ENCODE peak calls at places on chromosomes 6 and 20, in six cellular contexts. One of them, this sample, is unnamed.
A peak's percentile ranks its signal among the peaks of the same experiment; 100 is the strongest.

GRCh38 chr6:52074155-52074554 is 13.3 kb downstream of the PKHD1 start:
- DNase-seq in GM03348: no peak
- DNase-seq in mesenchymal stem cell: no peak
- DNase-seq in stomach: no peak
- DNase-seq in fibroblast of lung: no peak
- DNase-seq in EL: no peak
- DNase-seq in this sample: no peak

GRCh38 chr6:108896111-108896661 is 48.0 kb downstream of the ARMC2 start:
- DNase-seq in fibroblast of lung: peak; percentile 92
- DNase-seq in EL: peak; percentile 76
- DNase-seq in stomach: no peak
- DNase-seq in GM03348: peak; percentile 75
- DNase-seq in mesenchymal stem cell: peak; percentile 91
- DNase-seq in this sample: no peak

GRCh38 chr6:109441069-109441816 is 719 bp downstream of the SMPD2 start:
- DNase-seq in mesenchymal stem cell: peak; percentile 85
- DNase-seq in GM03348: peak; percentile 64
- DNase-seq in stomach: peak; percentile 51
- DNase-seq in fibroblast of lung: peak; percentile 41
- DNase-seq in EL: peak; percentile 50
- DNase-seq in this sample: no peak

GRCh38 chr6:157047951-157048350 is 270.8 kb downstream of the ARID1B start:
- DNase-seq in EL: no peak
- DNase-seq in fibroblast of lung: peak; percentile 82
- DNase-seq in stomach: no peak
- DNase-seq in mesenchymal stem cell: no peak
- DNase-seq in GM03348: no peak
- DNase-seq in this sample: no peak

GRCh38 chr6:73285674-73286283 is 22.8 kb upstream of the KHDC1 start:
- DNase-seq in GM03348: peak; percentile 80
- DNase-seq in fibroblast of lung: peak; percentile 78
- DNase-seq in stomach: no peak
- DNase-seq in mesenchymal stem cell: peak; percentile 74
- DNase-seq in EL: peak; percentile 50
- DNase-seq in this sample: no peak

GRCh38 chr6:79544939-79545450 is 7.8 kb upstream of the LCA5 start:
- DNase-seq in fibroblast of lung: peak; percentile 99
- DNase-seq in GM03348: peak; percentile 31
- DNase-seq in EL: peak; percentile 97
- DNase-seq in mesenchymal stem cell: peak; percentile 100
- DNase-seq in stomach: peak; percentile 31
- DNase-seq in this sample: peak; percentile 87

GRCh38 chr20:17669306-17669931 is 12.6 kb downstream of the RRBP1 start:
- DNase-seq in GM03348: no peak
- DNase-seq in fibroblast of lung: no peak
- DNase-seq in mesenchymal stem cell: no peak
- DNase-seq in stomach: no peak
- DNase-seq in EL: no peak
- DNase-seq in this sample: no peak

GRCh38 chr20:33301192-33301930 is 18.3 kb downstream of the BPIFB1 start:
- DNase-seq in stomach: no peak
- DNase-seq in mesenchymal stem cell: peak; percentile 12
- DNase-seq in fibroblast of lung: no peak
- DNase-seq in EL: peak; percentile 48
- DNase-seq in GM03348: peak; percentile 55
- DNase-seq in this sample: no peak

GRCh38 chr20:46022411-46023147 is 6.4 kb upstream of the SLC12A5 start:
- DNase-seq in mesenchymal stem cell: no peak
- DNase-seq in GM03348: peak; percentile 68
- DNase-seq in stomach: peak; percentile 65
- DNase-seq in fibroblast of lung: no peak
- DNase-seq in EL: peak; percentile 39
- DNase-seq in this sample: no peak

GRCh38 chr6:56683882-56684281 is 41.2 kb upstream of the DST start:
- DNase-seq in stomach: no peak
- DNase-seq in fibroblast of lung: peak; percentile 93
- DNase-seq in mesenchymal stem cell: peak; percentile 95
- DNase-seq in EL: peak; percentile 94
- DNase-seq in GM03348: peak; percentile 69
- DNase-seq in this sample: no peak

GRCh38 chr6:93678841-93679454 is 259.6 kb upstream of the EPHA7 start:
- DNase-seq in mesenchymal stem cell: peak; percentile 47
- DNase-seq in EL: no peak
- DNase-seq in fibroblast of lung: peak; percentile 22
- DNase-seq in GM03348: no peak
- DNase-seq in stomach: no peak
- DNase-seq in this sample: no peak

GRCh38 chr20:18091624-18092023 is 33.9 kb upstream of the OVOL2 start:
- DNase-seq in GM03348: no peak
- DNase-seq in fibroblast of lung: no peak
- DNase-seq in EL: no peak
- DNase-seq in mesenchymal stem cell: no peak
- DNase-seq in stomach: peak; percentile 28
- DNase-seq in this sample: no peak

This sample was measured in ureter.